ENCODE peak calls at places on chromosome 11, in five cellular contexts. U is gastrocnemius medialis, L is substantia nigra, C is AG08395, M is amygdala. E is an unnamed sample.

GRCh38 chr11:1434941-1435340 is 45.2 kb downstream of the BRSK2 start:
- DNase-seq in C (no peak), U (no peak), M (no peak), L (no peak), E (no peak)

GRCh38 chr11:69013009-69013951 is at the start of gene MRGPRF:
- DNase-seq in U (peak; percentile 79), M (no peak), L (no peak), C (peak; percentile 90), E (peak; percentile 84)

GRCh38 chr11:10381730-10382129 is 73.3 kb upstream of the AMPD3 start:
- DNase-seq in M (no peak), L (no peak), U (no peak), C (no peak), E (no peak)

GRCh38 chr11:120032766-120033390 is 105.0 kb downstream of the TRIM29 start:
- DNase-seq in L (no peak), C (no peak), M (no peak), U (no peak), E (no peak)

GRCh38 chr11:132772712-132773545 is 759.4 kb downstream of the OPCML start:
- DNase-seq in L (no peak), U (no peak), C (peak; percentile 13), M (no peak), E (no peak)

GRCh38 chr11:133904818-133905515 is 51.8 kb downstream of the IGSF9B start:
- DNase-seq in L (no peak), C (no peak), U (peak; percentile 2), M (no peak), E (no peak)

GRCh38 chr11:102347526-102348331 is 715 bp downstream of the BIRC2 start:
- DNase-seq in M (no peak), C (no peak), U (no peak), L (no peak), E (peak; percentile 35)

GRCh38 chr11:31414338-31414737 is 44.7 kb downstream of the DNAJC24 start:
- DNase-seq in L (no peak), M (no peak), C (no peak), U (no peak), E (no peak)

GRCh38 chr11:106384429-106384828 is 307.0 kb downstream of the AASDHPPT start:
- DNase-seq in U (no peak), L (no peak), M (no peak), C (no peak), E (no peak)

GRCh38 chr11:833114-833791 is 501 bp downstream of the CD151 start:
- DNase-seq in U (peak; percentile 46), L (no peak), C (peak; percentile 55), M (no peak), E (no peak)

GRCh38 chr11:88402192-88402715 is 64.7 kb upstream of the CTSC start:
- DNase-seq in U (no peak), L (no peak), C (peak; percentile 62), M (no peak), E (peak; percentile 83)

GRCh38 chr11:9726313-9727022 is 62.6 kb downstream of the SWAP70 start:
- DNase-seq in C (no peak), M (no peak), L (no peak), U (no peak), E (peak; percentile 61)

GRCh38 chr11:75524576-75525432 is 937 bp downstream of the GDPD5 start:
- DNase-seq in U (no peak), M (no peak), C (peak; percentile 38), L (no peak), E (no peak)

GRCh38 chr11:134802116-134802515 is 390.1 kb upstream of the B3GAT1 start:
- DNase-seq in C (no peak), M (no peak), L (no peak), U (no peak), E (no peak)

GRCh38 chr11:24779791-24780190 is 282.9 kb downstream of the LUZP2 start:
- DNase-seq in U (no peak), C (no peak), M (no peak), L (no peak), E (no peak)

GRCh38 chr11:38448284-38448683 is 1850.2 kb upstream of the RAG2 start:
- DNase-seq in M (no peak), U (no peak), C (no peak), L (no peak), E (no peak)

GRCh38 chr11:1089738-1090599 is 15.3 kb downstream of the MUC2 start:
- DNase-seq in M (no peak), L (no peak), U (no peak), C (no peak), E (no peak)

GRCh38 chr11:96161271-96162089 is 181.5 kb downstream of the MAML2 start:
- DNase-seq in U (no peak), L (no peak), C (peak; percentile 24), M (no peak), E (peak; percentile 67)

GRCh38 chr11:2203440-2204259 is 32.0 kb upstream of the TH start:
- DNase-seq in U (peak; percentile 5), C (no peak), M (no peak), L (no peak), E (no peak)

GRCh38 chr11:76803811-76804600 is 20.9 kb downstream of the TSKU start:
- DNase-seq in C (peak; percentile 74), M (no peak), L (no peak), U (no peak), E (no peak)

GRCh38 chr11:71322861-71323582 is 70.6 kb upstream of the SHANK2 start:
- DNase-seq in M (no peak), C (no peak), U (no peak), L (no peak), E (no peak)

GRCh38 chr11:75337195-75337654 is 14.2 kb downstream of the ARRB1 start:
- DNase-seq in C (peak; percentile 38), M (no peak), L (no peak), U (peak; percentile 41), E (peak; percentile 62)

GRCh38 chr11:61836193-61836592 is 8.1 kb downstream of the FADS2 start:
- DNase-seq in M (no peak), C (no peak), L (no peak), U (no peak), E (no peak)

GRCh38 chr11:86934263-86934932 is 20.8 kb downstream of the FZD4 start:
- DNase-seq in C (no peak), M (no peak), L (no peak), U (no peak), E (no peak)

GRCh38 chr11:15911377-15912044 is 444.8 kb downstream of the SOX6 start:
- DNase-seq in L (no peak), C (no peak), U (peak; percentile 56), M (no peak), E (no peak)

GRCh38 chr11:68383976-68384501 is 71.6 kb downstream of the LRP5 start:
- DNase-seq in L (peak; percentile 49), M (peak; percentile 22), C (peak; percentile 65), U (peak; percentile 45), E (peak; percentile 19)

GRCh38 chr11:3644817-3645235 is at the start of gene ART1:
- DNase-seq in U (peak; percentile 95), L (no peak), M (no peak), C (no peak), E (no peak)

GRCh38 chr11:121841487-121842167 is 274.4 kb downstream of the BLID start:
- DNase-seq in C (peak; percentile 84), L (no peak), M (no peak), U (no peak), E (peak; percentile 57)